ENCODE peak calls at places on chromosomes 11 and 22, in five cellular contexts. One of them, this sample, is unnamed.

GRCh38 chr11:29293825-29294224 is 723.0 kb downstream of the KCNA4 start:
- DNase-seq in body of pancreas: no peak
- DNase-seq in ovary: no peak
- DNase-seq in prostate gland: no peak
- DNase-seq in RWPE1: peak; percentile 29
- DNase-seq in this sample: no peak

GRCh38 chr11:34192481-34193401 is 87.3 kb downstream of the NAT10 start:
- DNase-seq in body of pancreas: no peak
- DNase-seq in ovary: peak; percentile 48
- DNase-seq in prostate gland: peak; percentile 38
- DNase-seq in RWPE1: peak; percentile 92
- DNase-seq in this sample: no peak

GRCh38 chr11:126434950-126435335 is 79.5 kb downstream of the ST3GAL4 start:
- DNase-seq in body of pancreas: no peak
- DNase-seq in ovary: no peak
- DNase-seq in prostate gland: no peak
- DNase-seq in RWPE1: no peak
- DNase-seq in this sample: no peak

GRCh38 chr11:111815489-111815888 is 49.3 kb upstream of the PPP2R1B start:
- DNase-seq in body of pancreas: no peak
- DNase-seq in ovary: no peak
- DNase-seq in prostate gland: no peak
- DNase-seq in RWPE1: no peak
- DNase-seq in this sample: no peak

GRCh38 chr11:46273511-46274205 is 3.8 kb upstream of the CREB3L1 start:
- DNase-seq in body of pancreas: peak; percentile 77
- DNase-seq in ovary: no peak
- DNase-seq in prostate gland: peak; percentile 79
- DNase-seq in RWPE1: no peak
- DNase-seq in this sample: no peak

GRCh38 chr22:19289475-19290161 is 1.9 kb downstream of the CLTCL1 start:
- DNase-seq in body of pancreas: no peak
- DNase-seq in ovary: no peak
- DNase-seq in prostate gland: no peak
- DNase-seq in RWPE1: no peak
- DNase-seq in this sample: no peak

GRCh38 chr11:223921-224320 is 12.2 kb downstream of the SIRT3 start:
- DNase-seq in body of pancreas: no peak
- DNase-seq in ovary: no peak
- DNase-seq in prostate gland: no peak
- DNase-seq in RWPE1: no peak
- DNase-seq in this sample: no peak

GRCh38 chr11:74672956-74673895 is 58.0 kb downstream of the CHRDL2 start:
- DNase-seq in body of pancreas: peak; percentile 57
- DNase-seq in ovary: peak; percentile 92
- DNase-seq in prostate gland: no peak
- DNase-seq in RWPE1: peak; percentile 63
- DNase-seq in this sample: no peak

GRCh38 chr11:83219095-83219494 is 25.6 kb downstream of the ANKRD42 start:
- DNase-seq in body of pancreas: no peak
- DNase-seq in ovary: no peak
- DNase-seq in prostate gland: no peak
- DNase-seq in RWPE1: no peak
- DNase-seq in this sample: peak; percentile 4

GRCh38 chr11:63839508-63840355 is 822 bp downstream of the MARK2 start:
- DNase-seq in body of pancreas: peak; percentile 56
- DNase-seq in ovary: peak; percentile 37
- DNase-seq in prostate gland: peak; percentile 32
- DNase-seq in RWPE1: no peak
- DNase-seq in this sample: no peak

GRCh38 chr22:31526275-31526674 is 29.9 kb downstream of the SFI1 start:
- DNase-seq in body of pancreas: no peak
- DNase-seq in ovary: no peak
- DNase-seq in prostate gland: no peak
- DNase-seq in RWPE1: no peak
- DNase-seq in this sample: no peak

GRCh38 chr22:48883211-48883960 is 944.3 kb downstream of the BRD1 start:
- DNase-seq in body of pancreas: no peak
- DNase-seq in ovary: no peak
- DNase-seq in prostate gland: no peak
- DNase-seq in RWPE1: no peak
- DNase-seq in this sample: no peak

GRCh38 chr11:17263803-17264202 is 12.7 kb upstream of the NUCB2 start:
- DNase-seq in body of pancreas: no peak
- DNase-seq in ovary: no peak
- DNase-seq in prostate gland: no peak
- DNase-seq in RWPE1: peak; percentile 77
- DNase-seq in this sample: no peak

GRCh38 chr11:126341760-126342161 is 13.7 kb upstream of the ST3GAL4 start:
- DNase-seq in body of pancreas: no peak
- DNase-seq in ovary: no peak
- DNase-seq in prostate gland: no peak
- DNase-seq in RWPE1: peak; percentile 71
- DNase-seq in this sample: no peak

GRCh38 chr22:50445071-50445879 is 29.6 kb downstream of the SBF1 start:
- DNase-seq in body of pancreas: no peak
- DNase-seq in ovary: peak; percentile 14
- DNase-seq in prostate gland: no peak
- DNase-seq in RWPE1: no peak
- DNase-seq in this sample: no peak

GRCh38 chr11:2928605-2929510 is at the start of gene PHLDA2:
- DNase-seq in body of pancreas: peak; percentile 67
- DNase-seq in ovary: no peak
- DNase-seq in prostate gland: no peak
- DNase-seq in RWPE1: peak; percentile 75
- DNase-seq in this sample: no peak

GRCh38 chr22:49103314-49104052 is 724.2 kb downstream of the BRD1 start:
- DNase-seq in body of pancreas: no peak
- DNase-seq in ovary: no peak
- DNase-seq in prostate gland: no peak
- DNase-seq in RWPE1: no peak
- DNase-seq in this sample: no peak

GRCh38 chr11:12653729-12654128 is 20.5 kb upstream of the TEAD1 start:
- DNase-seq in body of pancreas: no peak
- DNase-seq in ovary: no peak
- DNase-seq in prostate gland: no peak
- DNase-seq in RWPE1: no peak
- DNase-seq in this sample: no peak

GRCh38 chr11:64990222-64990918 is 6.4 kb downstream of the BATF2 start:
- DNase-seq in body of pancreas: no peak
- DNase-seq in ovary: no peak
- DNase-seq in prostate gland: no peak
- DNase-seq in RWPE1: no peak
- DNase-seq in this sample: no peak

GRCh38 chr11:95923441-95923729 is 522 bp downstream of the MTMR2 start:
- DNase-seq in body of pancreas: no peak
- DNase-seq in ovary: no peak
- DNase-seq in prostate gland: no peak
- DNase-seq in RWPE1: no peak
- DNase-seq in this sample: no peak

GRCh38 chr11:2794947-2795346 is 90.6 kb downstream of the CDKN1C start:
- DNase-seq in body of pancreas: peak; percentile 11
- DNase-seq in ovary: peak; percentile 11
- DNase-seq in prostate gland: no peak
- DNase-seq in RWPE1: no peak
- DNase-seq in this sample: no peak

GRCh38 chr22:32396746-32397145 is 15.3 kb downstream of the RTCB start:
- DNase-seq in body of pancreas: no peak
- DNase-seq in ovary: no peak
- DNase-seq in prostate gland: no peak
- DNase-seq in RWPE1: no peak
- DNase-seq in this sample: no peak

GRCh38 chr11:107591098-107591445 is at the start of gene ELMOD1:
- DNase-seq in body of pancreas: peak; percentile 34
- DNase-seq in ovary: peak; percentile 17
- DNase-seq in prostate gland: no peak
- DNase-seq in RWPE1: peak; percentile 59
- DNase-seq in this sample: no peak

GRCh38 chr22:36923458-36923784 is 10.0 kb downstream of the CSF2RB start:
- DNase-seq in body of pancreas: no peak
- DNase-seq in ovary: no peak
- DNase-seq in prostate gland: no peak
- DNase-seq in RWPE1: no peak
- DNase-seq in this sample: no peak

GRCh38 chr11:75480890-75481190 is 44.9 kb downstream of the GDPD5 start:
- DNase-seq in body of pancreas: no peak
- DNase-seq in ovary: no peak
- DNase-seq in prostate gland: no peak
- DNase-seq in RWPE1: no peak
- DNase-seq in this sample: no peak

GRCh38 chr22:46242023-46242422 is 8.1 kb downstream of the CDPF1 start:
- DNase-seq in body of pancreas: no peak
- DNase-seq in ovary: no peak
- DNase-seq in prostate gland: no peak
- DNase-seq in RWPE1: no peak
- DNase-seq in this sample: no peak

GRCh38 chr11:11876458-11876857 is 34.7 kb downstream of the USP47 start:
- DNase-seq in body of pancreas: peak; percentile 16
- DNase-seq in ovary: no peak
- DNase-seq in prostate gland: no peak
- DNase-seq in RWPE1: peak; percentile 13
- DNase-seq in this sample: peak; percentile 29

GRCh38 chr11:47943721-47944554 is 36.4 kb upstream of the PTPRJ start:
- DNase-seq in body of pancreas: no peak
- DNase-seq in ovary: no peak
- DNase-seq in prostate gland: no peak
- DNase-seq in RWPE1: no peak
- DNase-seq in this sample: no peak

GRCh38 chr11:60307507-60308195 is 19.4 kb upstream of the MS4A6E start:
- DNase-seq in body of pancreas: no peak
- DNase-seq in ovary: no peak
- DNase-seq in prostate gland: no peak
- DNase-seq in RWPE1: no peak
- DNase-seq in this sample: no peak

GRCh38 chr11:128874406-128874805 is 7.3 kb upstream of the KCNJ1 start:
- DNase-seq in body of pancreas: no peak
- DNase-seq in ovary: no peak
- DNase-seq in prostate gland: no peak
- DNase-seq in RWPE1: no peak
- DNase-seq in this sample: no peak

GRCh38 chr11:60875366-60875720 is 8.0 kb downstream of the ZP1 start:
- DNase-seq in body of pancreas: no peak
- DNase-seq in ovary: no peak
- DNase-seq in prostate gland: no peak
- DNase-seq in RWPE1: no peak
- DNase-seq in this sample: no peak

GRCh38 chr11:68806931-68807844 is 34.5 kb downstream of the CPT1A start:
- DNase-seq in body of pancreas: no peak
- DNase-seq in ovary: no peak
- DNase-seq in prostate gland: no peak
- DNase-seq in RWPE1: peak; percentile 64
- DNase-seq in this sample: no peak

GRCh38 chr11:5380740-5381342 is 2.8 kb upstream of the OR51M1 start:
- DNase-seq in body of pancreas: peak; percentile 44
- DNase-seq in ovary: no peak
- DNase-seq in prostate gland: peak; percentile 9
- DNase-seq in RWPE1: peak; percentile 49
- DNase-seq in this sample: peak; percentile 50

GRCh38 chr11:17917556-17917955 is 95.3 kb downstream of the SERGEF start:
- DNase-seq in body of pancreas: no peak
- DNase-seq in ovary: no peak
- DNase-seq in prostate gland: no peak
- DNase-seq in RWPE1: no peak
- DNase-seq in this sample: no peak

GRCh38 chr22:25729016-25729415 is 13.0 kb upstream of the MYO18B start:
- DNase-seq in body of pancreas: no peak
- DNase-seq in ovary: no peak
- DNase-seq in prostate gland: peak; percentile 46
- DNase-seq in RWPE1: no peak
- DNase-seq in this sample: no peak

GRCh38 chr11:79363261-79363660 is 77.6 kb downstream of the TENM4 start:
- DNase-seq in body of pancreas: no peak
- DNase-seq in ovary: no peak
- DNase-seq in prostate gland: no peak
- DNase-seq in RWPE1: peak; percentile 42
- DNase-seq in this sample: no peak
- H3K27ac ChIP-seq in body of pancreas: no peak overlapping the region
- H3K27ac ChIP-seq in ovary: no peak overlapping the region
- H3K27ac ChIP-seq in prostate gland: no peak overlapping the region
- H3K27ac ChIP-seq in RWPE1: no peak overlapping the region
- H3K27ac ChIP-seq in this sample: no peak overlapping the region

GRCh38 chr11:36105743-36106581 is 162.1 kb downstream of the LDLRAD3 start:
- DNase-seq in body of pancreas: no peak
- DNase-seq in ovary: no peak
- DNase-seq in prostate gland: no peak
- DNase-seq in RWPE1: no peak
- DNase-seq in this sample: no peak
- H3K27ac ChIP-seq in body of pancreas: no peak overlapping the region
- H3K27ac ChIP-seq in ovary: no peak overlapping the region
- H3K27ac ChIP-seq in prostate gland: no peak overlapping the region
- H3K27ac ChIP-seq in RWPE1: no peak overlapping the region
- H3K27ac ChIP-seq in this sample: no peak overlapping the region

DNA sequence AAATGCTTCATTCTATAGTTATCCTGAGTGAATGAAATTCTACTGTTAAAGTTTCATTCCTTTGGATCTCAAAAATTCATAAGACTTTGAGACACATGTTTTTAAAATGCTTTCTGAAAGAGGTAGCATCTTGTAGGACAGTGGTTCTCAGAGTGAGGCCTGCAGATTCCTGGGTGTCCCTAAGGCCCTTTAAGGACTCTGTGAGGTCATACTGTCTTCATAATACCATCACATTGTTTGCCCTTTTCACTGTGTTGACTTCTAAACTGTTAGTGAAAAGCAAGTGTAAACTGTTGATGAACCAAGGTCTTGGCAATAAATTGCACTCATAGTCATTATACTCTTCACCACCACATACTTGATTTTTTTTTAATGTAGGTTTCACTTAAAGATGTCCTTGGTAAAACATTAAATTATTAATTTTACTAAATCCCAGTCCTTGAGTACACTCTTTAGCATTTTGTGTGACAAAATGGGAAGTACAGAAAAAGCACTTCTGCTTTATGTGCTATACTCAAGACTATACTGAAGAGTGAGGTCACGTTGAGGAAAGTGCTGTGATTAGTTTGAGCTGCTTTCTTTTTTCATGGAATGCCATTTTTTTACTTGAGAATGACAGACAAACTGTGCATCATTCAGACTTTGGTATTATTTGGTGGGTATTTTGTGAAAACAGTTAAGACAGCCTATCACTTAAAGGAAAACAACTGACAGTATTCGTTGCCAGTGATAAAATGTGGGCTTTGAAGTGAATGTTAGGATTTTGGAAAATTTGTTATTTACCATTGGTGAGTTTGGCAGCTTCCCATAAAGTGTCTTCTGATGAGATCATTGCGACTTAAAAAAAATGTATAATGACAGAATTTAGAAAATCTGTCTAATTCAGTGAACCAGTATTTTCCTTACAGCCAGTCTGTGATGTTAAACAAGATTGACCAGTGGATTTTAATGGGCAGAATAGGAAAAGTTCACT is 61.1 kb downstream of the SPECC1L start:
- DNase-seq in body of pancreas: no peak
- DNase-seq in ovary: no peak
- DNase-seq in prostate gland: no peak
- DNase-seq in RWPE1: no peak
- DNase-seq in this sample: no peak
- H3K27ac ChIP-seq in body of pancreas: no peak overlapping the region
- H3K27ac ChIP-seq in ovary: no peak overlapping the region
- H3K27ac ChIP-seq in prostate gland: no peak overlapping the region
- H3K27ac ChIP-seq in RWPE1: no peak overlapping the region
- H3K27ac ChIP-seq in this sample: no peak overlapping the region

GRCh38 chr11:32081901-32082300 is 9.0 kb upstream of the RCN1 start:
- DNase-seq in body of pancreas: no peak
- DNase-seq in ovary: no peak
- DNase-seq in prostate gland: no peak
- DNase-seq in RWPE1: no peak
- DNase-seq in this sample: no peak
- H3K27ac ChIP-seq in body of pancreas: no peak overlapping the region
- H3K27ac ChIP-seq in ovary: no peak overlapping the region
- H3K27ac ChIP-seq in prostate gland: no peak overlapping the region
- H3K27ac ChIP-seq in RWPE1: no peak overlapping the region
- H3K27ac ChIP-seq in this sample: no peak overlapping the region